ENCODE peak calls at places on chromosomes 2 and 18, in six cellular contexts. C is GM12865, O is GM13976, Y is K562, D is progenitor cell of endocrine pancreas, G is psoas muscle. Z is an unnamed sample.

GRCh38 chr18:67805261-67805660 is 288.7 kb upstream of the DSEL start:
- DNase-seq in C (no peak), O (no peak), Y (no peak), D (no peak), G (no peak), Z (no peak)

GRCh38 chr2:203033395-203033794 is 18.7 kb downstream of the NBEAL1 start:
- DNase-seq in C (no peak), O (no peak), Y (no peak), D (no peak), G (no peak), Z (no peak)

GRCh38 chr2:209525834-209526281 is 102.0 kb downstream of the MAP2 start:
- DNase-seq in C (no peak), O (no peak), Y (no peak), D (no peak), G (no peak), Z (no peak)

GRCh38 chr2:12131975-12132374 is 385.5 kb downstream of the LPIN1 start:
- DNase-seq in C (no peak), O (no peak), Y (no peak), D (no peak), G (no peak), Z (no peak)

GRCh38 chr2:126368778-126369177 is 287.2 kb upstream of the GYPC start:
- DNase-seq in C (no peak), O (no peak), Y (no peak), D (no peak), G (no peak), Z (no peak)

GRCh38 chr2:116537811-116538210 is 1276.7 kb upstream of the DDX18 start:
- DNase-seq in C (no peak), O (no peak), Y (no peak), D (no peak), G (no peak), Z (no peak)

GRCh38 chr2:197163755-197164753 is 146.5 kb downstream of the ANKRD44 start:
- DNase-seq in C (no peak), O (no peak), Y (no peak), D (peak; percentile 27), G (peak; percentile 56), Z (peak; percentile 32)

GRCh38 chr18:12754511-12754910 is 51.7 kb downstream of the PSMG2 start:
- DNase-seq in C (no peak), O (no peak), Y (no peak), D (no peak), G (no peak), Z (no peak)

GRCh38 chr2:3692375-3692774 is 11.0 kb upstream of the DCDC2C start:
- DNase-seq in C (peak; percentile 24), O (no peak), Y (no peak), D (no peak), G (no peak), Z (no peak)

GRCh38 chr2:77228379-77228778 is 293.8 kb downstream of the LRRTM4 start:
- DNase-seq in C (no peak), O (no peak), Y (no peak), D (no peak), G (no peak), Z (no peak)

GRCh38 chr2:126880825-126881224 is 17.9 kb upstream of the TEX51 start:
- DNase-seq in C (no peak), O (no peak), Y (no peak), D (no peak), G (no peak), Z (no peak)

GRCh38 chr18:63834471-63835113 is 52.9 kb upstream of the SERPINB2 start:
- DNase-seq in C (no peak), O (no peak), Y (no peak), D (no peak), G (no peak), Z (no peak)

GRCh38 chr2:44075536-44075935 is 79.7 kb upstream of the LRPPRC start:
- DNase-seq in C (no peak), O (no peak), Y (no peak), D (no peak), G (peak; percentile 87), Z (no peak)

GRCh38 chr18:33826151-33826550 is 248.1 kb downstream of the ASXL3 start:
- DNase-seq in C (no peak), O (no peak), Y (no peak), D (no peak), G (no peak), Z (no peak)

GRCh38 chr18:79919089-79919488 is 32.4 kb downstream of the SLC66A2 start:
- DNase-seq in C (no peak), O (no peak), Y (no peak), D (peak; percentile 6), G (peak; percentile 42), Z (peak; percentile 1)

DNA sequence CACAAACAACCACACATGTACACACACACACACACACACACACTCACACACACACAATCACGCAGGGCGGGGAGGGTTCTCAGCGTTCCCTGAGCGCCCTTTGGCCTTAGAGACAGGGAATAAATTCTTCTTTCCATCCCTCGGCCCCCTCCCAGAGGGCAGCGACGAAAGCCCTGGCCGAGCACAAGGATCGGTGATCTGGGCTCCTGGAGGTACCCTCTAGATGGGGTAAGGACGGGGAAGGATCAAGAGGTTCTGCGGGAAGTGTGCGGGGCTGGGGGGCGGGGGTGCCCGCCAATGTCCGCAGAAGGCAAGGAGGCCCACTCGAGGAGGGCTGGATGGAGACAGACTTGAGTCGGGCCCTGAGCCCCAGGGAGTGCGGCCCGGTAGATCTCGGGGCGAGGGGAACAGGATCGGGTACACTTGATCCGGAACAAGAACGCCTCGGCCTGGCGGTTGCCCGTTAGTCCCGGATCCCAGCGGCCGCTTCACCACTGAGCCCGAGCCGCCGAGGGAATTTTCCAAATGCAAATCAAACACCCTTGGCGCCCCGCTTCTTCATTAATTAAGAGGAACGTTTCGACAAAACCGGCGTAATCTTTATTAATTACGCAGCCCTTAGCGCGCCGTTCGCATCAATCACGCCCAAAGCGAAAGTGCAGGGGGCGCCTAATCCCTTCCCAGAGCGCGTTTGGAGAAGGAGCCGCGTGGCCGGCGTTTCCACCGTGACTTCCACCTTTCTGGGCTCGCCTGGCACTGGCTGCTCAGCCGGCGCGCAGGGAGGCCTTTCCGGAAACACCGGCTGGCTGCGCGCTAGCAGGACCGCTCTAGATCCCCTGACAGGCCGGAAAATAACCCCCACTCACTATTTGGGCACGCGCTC is 7.0 kb upstream of the PAX3 start:
- DNase-seq in C (peak; percentile 38), O (no peak), Y (no peak), D (peak; percentile 18), G (no peak), Z (peak; percentile 64)
- TF ChIP-seq CTCF in C (no peak), O (no peak), Y (no peak), D (no peak), G (no peak), Z (no peak)

GRCh38 chr2:118689456-118689855 is 158.0 kb downstream of the EN1 start:
- DNase-seq in C (no peak), O (no peak), Y (peak; percentile 69), D (no peak), G (no peak), Z (no peak)

GRCh38 chr2:118686364-118686763 is 161.1 kb downstream of the EN1 start:
- DNase-seq in C (no peak), O (no peak), Y (no peak), D (no peak), G (no peak), Z (no peak)

GRCh38 chr2:118689033-118689432 is 158.4 kb downstream of the EN1 start:
- DNase-seq in C (no peak), O (no peak), Y (no peak), D (no peak), G (no peak), Z (no peak)

GRCh38 chr2:118687201-118687600 is 160.2 kb downstream of the EN1 start:
- DNase-seq in C (no peak), O (no peak), Y (no peak), D (no peak), G (no peak), Z (no peak)

GRCh38 chr2:118687698-118688097 is 159.8 kb downstream of the EN1 start:
- DNase-seq in C (no peak), O (no peak), Y (no peak), D (no peak), G (no peak), Z (no peak)
- TF ChIP-seq CTCF in C (no peak), O (no peak), Y (no peak), D (no peak), G (no peak), Z (no peak)

GRCh38 chr2:24926220-24926601 is 6.2 kb upstream of the ADCY3 start:
- DNase-seq in C (no peak), O (no peak), Y (no peak), D (no peak), G (no peak), Z (no peak)

GRCh38 chr2:24930768-24931167 is 10.7 kb upstream of the ADCY3 start:
- DNase-seq in C (peak; percentile 72), O (peak; percentile 83), Y (no peak), D (no peak), G (no peak), Z (no peak)

GRCh38 chr2:24928036-24928435 is 8.0 kb upstream of the ADCY3 start:
- DNase-seq in C (no peak), O (no peak), Y (no peak), D (no peak), G (no peak), Z (no peak)

GRCh38 chr2:24926602-24927252 is 6.7 kb upstream of the ADCY3 start:
- DNase-seq in C (peak; percentile 33), O (no peak), Y (no peak), D (no peak), G (peak; percentile 88), Z (no peak)

GRCh38 chr2:24929230-24929629 is 9.2 kb upstream of the ADCY3 start:
- DNase-seq in C (no peak), O (no peak), Y (no peak), D (no peak), G (no peak), Z (no peak)
- TF ChIP-seq CTCF in C (no peak), O (no peak), Y (no peak), D (no peak), G (no peak), Z (no peak)

GRCh38 chr2:85012855-85013254 is 41.9 kb downstream of the KCMF1 start:
- DNase-seq in C (no peak), O (no peak), Y (no peak), D (no peak), G (no peak), Z (no peak)

GRCh38 chr2:85018049-85018447 is 47.1 kb downstream of the KCMF1 start:
- DNase-seq in C (no peak), O (no peak), Y (no peak), D (no peak), G (no peak), Z (no peak)

GRCh38 chr2:85019121-85019520 is 48.2 kb downstream of the KCMF1 start:
- DNase-seq in C (no peak), O (no peak), Y (no peak), D (no peak), G (no peak), Z (no peak)

GRCh38 chr2:85015653-85016360 is 44.8 kb downstream of the KCMF1 start:
- DNase-seq in C (no peak), O (no peak), Y (no peak), D (no peak), G (no peak), Z (no peak)

DNA sequence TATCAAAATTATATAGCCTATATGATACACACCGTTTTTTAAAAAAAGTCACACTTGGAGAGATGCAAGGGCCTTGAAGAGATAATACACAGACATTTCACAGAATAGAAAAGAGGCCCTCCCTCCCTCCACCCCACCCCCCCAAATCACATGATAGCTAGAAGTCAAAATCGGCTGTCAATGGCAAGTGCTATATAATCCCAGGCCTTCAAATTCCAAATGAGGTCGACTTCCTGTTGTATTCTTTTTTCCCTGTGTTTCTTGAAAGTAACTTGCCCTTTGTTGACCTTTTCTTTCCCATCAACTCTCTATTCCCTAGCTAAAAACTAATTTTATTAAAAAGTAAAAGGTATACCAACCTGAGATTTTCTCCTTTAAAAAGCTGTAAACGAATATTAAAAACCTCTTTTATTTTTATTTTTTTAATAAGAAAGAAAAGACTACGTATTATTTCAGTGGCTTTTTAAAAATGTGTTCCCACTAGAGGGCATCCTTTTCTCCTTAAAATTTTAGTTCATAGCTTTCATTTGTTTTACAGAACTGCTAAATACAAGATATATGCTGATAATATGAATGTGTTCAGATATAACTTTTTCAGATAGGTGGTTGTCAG is 46.6 kb downstream of the KCMF1 start:
- DNase-seq in C (peak; percentile 4), O (no peak), Y (no peak), D (no peak), G (no peak), Z (no peak)
- TF ChIP-seq CTCF in C (peak; percentile 7), O (no peak), Y (peak; percentile 51), D (peak; percentile 50), G (peak; percentile 32), Z (peak; percentile 62)

Z was measured in endothelial cell.